ENCODE peak calls at places on chromosomes 4 and X, in four cellular contexts. Y is right cardiac atrium, T is astrocyte, V is lung. G is an unnamed sample.

GRCh38 chrX:132564026-132564425 is 75.2 kb upstream of the MBNL3 start:
- DNase-seq in Y (no peak), T (peak; percentile 6), V (no peak), G (no peak)

GRCh38 chr4:101103381-101104142 is 243.8 kb downstream of the PPP3CA start:
- DNase-seq in Y (no peak), T (no peak), V (no peak), G (no peak)

GRCh38 chrX:136920001-136920400 is 39.5 kb upstream of the RBMX start:
- DNase-seq in Y (no peak), T (no peak), V (no peak), G (no peak)

GRCh38 chrX:41522071-41522470 is 74.9 kb downstream of the NYX start:
- DNase-seq in Y (no peak), T (no peak), V (no peak), G (no peak)

GRCh38 chr4:11546391-11547160 is 117.9 kb upstream of the HS3ST1 start:
- DNase-seq in Y (no peak), T (no peak), V (no peak), G (no peak)

GRCh38 chr4:148454835-148455234 is 12.6 kb upstream of the NR3C2 start:
- DNase-seq in Y (no peak), T (no peak), V (no peak), G (no peak)

GRCh38 chr4:4854649-4855292 is 4.7 kb upstream of the MSX1 start:
- DNase-seq in Y (no peak), T (no peak), V (no peak), G (no peak)

GRCh38 chr4:13208558-13209193 is 275.5 kb downstream of the RAB28 start:
- DNase-seq in Y (no peak), T (no peak), V (no peak), G (no peak)

GRCh38 chrX:5474282-5474681 is 754.4 kb downstream of the NLGN4X start:
- DNase-seq in Y (no peak), T (no peak), V (no peak), G (no peak)

GRCh38 chr4:26441110-26441509 is 49.2 kb downstream of the CCKAR start:
- DNase-seq in Y (no peak), T (peak; percentile 55), V (no peak), G (no peak)

GRCh38 chrX:26328610-26329319 is 112.8 kb downstream of the MAGEB5 start:
- DNase-seq in Y (no peak), T (no peak), V (no peak), G (no peak)

GRCh38 chr4:124708517-124709300 is 3.8 kb downstream of the ANKRD50 start:
- DNase-seq in Y (no peak), T (peak; percentile 68), V (no peak), G (no peak)

GRCh38 chrX:21798677-21799219 is 40.7 kb upstream of the MBTPS2 start:
- DNase-seq in Y (no peak), T (peak; percentile 91), V (no peak), G (no peak)

GRCh38 chr4:48250980-48251379 is 18.7 kb downstream of the TEC start:
- DNase-seq in Y (no peak), T (no peak), V (no peak), G (no peak)

GRCh38 chr4:144831971-144832370 is 186.0 kb downstream of the HHIP start:
- DNase-seq in Y (no peak), T (no peak), V (no peak), G (no peak)

GRCh38 chr4:105140684-105141490 is 5.8 kb upstream of the TET2 start:
- DNase-seq in Y (no peak), T (no peak), V (no peak), G (no peak)

GRCh38 chrX:153628129-153628528 is 18.9 kb upstream of the DUSP9 start:
- DNase-seq in Y (no peak), T (no peak), V (no peak), G (no peak)

GRCh38 chrX:69145281-69145680 is 20.0 kb downstream of the PJA1 start:
- DNase-seq in Y (no peak), T (no peak), V (no peak), G (no peak)

GRCh38 chrX:16946971-16947562 is 609 bp downstream of the REPS2 start:
- DNase-seq in Y (peak; percentile 22), T (no peak), V (peak; percentile 36), G (no peak)

GRCh38 chr4:41852229-41852628 is 83.0 kb upstream of the TMEM33 start:
- DNase-seq in Y (no peak), T (no peak), V (no peak), G (no peak)

GRCh38 chrX:148204195-148204594 is 223.1 kb downstream of the FMR1NB start:
- DNase-seq in Y (no peak), T (no peak), V (no peak), G (no peak)

GRCh38 chr4:36081185-36081584 is 163.1 kb downstream of the ARAP2 start:
- DNase-seq in Y (no peak), T (no peak), V (no peak), G (no peak)

GRCh38 chr4:1246901-1247810 is 1.8 kb downstream of the CTBP1 start:
- DNase-seq in Y (no peak), T (no peak), V (no peak), G (no peak)

GRCh38 chr4:90403781-90404180 is 276.6 kb downstream of the CCSER1 start:
- DNase-seq in Y (no peak), T (peak; percentile 25), V (no peak), G (no peak)

GRCh38 chrX:110060317-110060716 is 57.4 kb downstream of the TMEM164 start:
- DNase-seq in Y (no peak), T (no peak), V (no peak), G (no peak)

GRCh38 chrX:154603438-154604430 is 15.3 kb downstream of the CTAG1B start:
- DNase-seq in Y (no peak), T (peak; percentile 72), V (no peak), G (no peak)

GRCh38 chr4:65668201-65669007 is 1.9 kb downstream of the EPHA5 start:
- DNase-seq in Y (peak; percentile 12), T (peak; percentile 63), V (no peak), G (no peak)

GRCh38 chr4:25178838-25179261 is 18.6 kb upstream of the SEPSECS start:
- DNase-seq in Y (no peak), T (no peak), V (no peak), G (no peak)

GRCh38 chrX:154542723-154543424 is 3.8 kb downstream of the G6PD start:
- DNase-seq in Y (no peak), T (no peak), V (peak; percentile 63), G (no peak)

GRCh38 chrX:149453030-149453429 is 52.1 kb downstream of the IDS start:
- DNase-seq in Y (no peak), T (peak; percentile 37), V (no peak), G (no peak)

GRCh38 chr4:143375326-143376073 is 38.8 kb downstream of the GAB1 start:
- DNase-seq in Y (no peak), T (no peak), V (peak; percentile 37), G (no peak)

GRCh38 chr4:22553560-22553959 is 37.7 kb upstream of the ADGRA3 start:
- DNase-seq in Y (no peak), T (no peak), V (no peak), G (no peak)

GRCh38 chr4:108008721-108009120 is 19.0 kb downstream of the HADH start:
- DNase-seq in Y (no peak), T (peak; percentile 51), V (no peak), G (no peak)

GRCh38 chr4:181550381-181550780 is 692.8 kb upstream of the TENM3 start:
- DNase-seq in Y (no peak), T (no peak), V (no peak), G (no peak)

GRCh38 chr4:24924309-24924781 is 11.5 kb upstream of the CCDC149 start:
- DNase-seq in Y (peak; percentile 25), T (peak; percentile 100), V (no peak), G (no peak)

DNA sequence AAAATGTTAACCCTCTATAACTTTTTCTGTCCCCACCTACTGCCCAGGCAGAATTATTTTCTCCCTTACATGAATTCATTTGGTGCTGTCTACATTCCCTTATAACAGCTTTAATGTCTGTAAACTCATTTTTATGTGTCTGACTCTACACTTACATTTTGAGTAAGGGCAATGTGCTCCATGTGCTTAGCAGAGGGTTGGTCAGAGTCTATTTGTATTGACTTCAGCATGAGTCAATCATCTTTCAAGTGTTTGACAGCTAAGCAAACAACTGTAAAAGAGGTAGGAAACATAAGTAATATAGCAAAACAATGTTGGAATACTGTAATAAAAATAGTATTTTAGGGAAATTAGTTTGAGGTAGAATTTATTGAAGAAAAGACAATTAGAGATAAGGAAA is 6.3 kb downstream of the IL15 start:
- DNase-seq in Y (no peak), T (no peak), V (no peak), G (no peak)
- H3K4me1 ChIP-seq in Y (peaks cover 5% of the 10 kb centered on the region), T (peaks cover 30% of the 10 kb centered on the region), V (peaks cover 8% of the 10 kb centered on the region), G (peaks cover 13% of the 10 kb centered on the region)

GRCh38 chr4:55636622-55636999 is 513 bp upstream of the NMU start:
- DNase-seq in Y (no peak), T (no peak), V (no peak), G (no peak)

GRCh38 chr4:55635282-55635681 is 816 bp downstream of the NMU start:
- DNase-seq in Y (no peak), T (no peak), V (no peak), G (no peak)

GRCh38 chr4:55633903-55634302 is 2.2 kb downstream of the NMU start:
- DNase-seq in Y (no peak), T (no peak), V (no peak), G (no peak)

GRCh38 chr4:55635760-55636621 is at the start of gene NMU:
- DNase-seq in Y (peak; percentile 31), T (no peak), V (peak; percentile 61), G (peak; percentile 18)

GRCh38 chr4:55634417-55635128 is 1.5 kb downstream of the NMU start:
- DNase-seq in Y (no peak), T (no peak), V (no peak), G (no peak)
- H3K4me3 ChIP-seq in Y (no peak overlapping the region), T (no peak overlapping the region), V (no peak overlapping the region), G (no peak overlapping the region)

GRCh38 chrX:39855748-39856129 is 242.0 kb downstream of the BCOR start:
- DNase-seq in Y (no peak), T (peak; percentile 19), V (no peak), G (no peak)
- H3K4me1 ChIP-seq in Y (no peaks in the 10 kb centered on the region), T (peaks cover 21% of the 10 kb centered on the region), V (peaks cover 2% of the 10 kb centered on the region), G (peaks cover 2% of the 10 kb centered on the region)

GRCh38 chr4:7499661-7500060 is 64.9 kb upstream of the PSAPL1 start:
- DNase-seq in Y (no peak), T (no peak), V (no peak), G (no peak)
- H3K4me3 ChIP-seq in Y (no peak overlapping the region), T (no peak overlapping the region), V (no peak overlapping the region), G (no peak overlapping the region)

DNA sequence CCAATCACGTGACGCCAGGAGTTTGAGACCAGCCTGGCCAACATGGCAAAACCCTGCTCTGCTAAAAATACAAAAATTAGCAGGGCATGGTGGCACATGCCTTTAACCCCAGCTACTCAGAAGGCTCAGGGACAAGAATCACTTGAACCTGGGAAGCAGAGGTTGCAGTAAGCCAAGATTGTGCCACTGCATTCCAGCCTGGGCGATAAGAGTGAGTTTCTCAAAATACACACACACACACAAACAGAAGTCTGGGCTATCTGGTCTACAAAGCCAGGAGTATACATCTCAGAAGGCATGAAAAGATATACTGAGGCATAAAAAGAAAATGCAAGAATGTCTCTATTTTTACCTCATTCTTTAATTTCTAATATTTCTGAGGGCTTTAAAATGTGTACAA is 11.3 kb downstream of the YTHDC1 start:
- DNase-seq in Y (no peak), T (no peak), V (no peak), G (peak; percentile 8)
- H3K4me1 ChIP-seq in Y (peaks cover 5% of the 10 kb centered on the region), T (peaks cover 2% of the 10 kb centered on the region), V (peaks cover 16% of the 10 kb centered on the region), G (peaks cover 78% of the 10 kb centered on the region)

G was measured in heart right ventricle.